ENCODE peak calls at places on chromosomes 12 and 14, in eight cellular contexts. V is SW480, R is stromal cell of bone marrow, X is H7, Q is retinal pigment epithelial cell, Y is NT2/D1, W is NCI-H82, I is Daoy. O is an unnamed sample.

GRCh38 chr14:50943943-50944646 is at the start of gene PYGL:
- DNase-seq in W (peak), I (peak), X (peak), V (peak), Q (no peak), Y (no peak), R (peak), O (peak)

GRCh38 chr12:92234533-92234932 is 88.9 kb upstream of the BTG1 start:
- DNase-seq in Y (no peak), Q (no peak), I (no peak), X (no peak), V (no peak), R (no peak), W (no peak), O (no peak)

GRCh38 chr12:108253540-108253939 is 85.6 kb downstream of the CMKLR1 start:
- DNase-seq in Y (peak), I (no peak), X (no peak), R (no peak), W (peak), Q (no peak), V (no peak), O (no peak)

GRCh38 chr12:109539508-109539907 is 33.8 kb downstream of the MMAB start:
- DNase-seq in V (no peak), W (no peak), Y (no peak), Q (no peak), R (peak), X (no peak), I (peak), O (no peak)

GRCh38 chr12:78795934-78796445 is 68.6 kb upstream of the SYT1 start:
- DNase-seq in Q (no peak), V (no peak), I (no peak), Y (no peak), W (no peak), X (no peak), R (no peak), O (peak)

GRCh38 chr14:90726656-90727055 is 89.6 kb downstream of the TTC7B start:
- DNase-seq in I (no peak), Y (peak), R (peak), V (peak), W (no peak), Q (peak), X (peak), O (peak)

GRCh38 chr12:913919-914718 is 35.4 kb downstream of the RAD52 start:
- DNase-seq in X (no peak), V (no peak), Y (no peak), Q (peak), I (peak), W (no peak), R (peak), O (peak)

GRCh38 chr14:53109028-53109687 is 44.0 kb downstream of the DDHD1 start:
- DNase-seq in W (no peak), V (no peak), Q (no peak), Y (no peak), R (peak), I (peak), X (no peak), O (no peak)

GRCh38 chr12:116582610-116583009 is 23.4 kb downstream of the MAP1LC3B2 start:
- DNase-seq in W (no peak), X (no peak), I (peak), V (no peak), Q (no peak), R (peak), Y (no peak), O (no peak)

GRCh38 chr12:110269622-110270124 is 11.4 kb upstream of the ATP2A2 start:
- DNase-seq in Y (peak), Q (peak), R (no peak), W (peak), I (peak), X (no peak), V (peak), O (peak)

GRCh38 chr14:98182385-98183055 is 1089.5 kb downstream of the BCL11B start:
- DNase-seq in Q (peak), V (peak), R (peak), Y (no peak), I (peak), W (no peak), X (no peak), O (peak)

GRCh38 chr14:85439696-85440328 is 90.1 kb upstream of the FLRT2 start:
- DNase-seq in X (no peak), Q (peak), R (no peak), W (no peak), V (no peak), I (peak), Y (no peak), O (peak)

GRCh38 chr14:83863042-83863441 is 1666.9 kb upstream of the FLRT2 start:
- DNase-seq in W (peak), X (peak), I (no peak), Q (no peak), Y (no peak), V (no peak), R (no peak), O (no peak)

GRCh38 chr12:132327351-132328171 is 1.8 kb downstream of the GALNT9 start:
- DNase-seq in Y (no peak), R (peak), Q (peak), V (peak), W (no peak), I (peak), X (peak), O (peak)

GRCh38 chr12:93883436-93884154 is 206.4 kb downstream of the CRADD start:
- DNase-seq in Q (no peak), X (no peak), R (peak), W (no peak), Y (no peak), I (peak), V (no peak), O (no peak)

GRCh38 chr12:118418385-118419057 is 42.2 kb downstream of the SUDS3 start:
- DNase-seq in Y (no peak), W (no peak), R (peak), Q (no peak), V (no peak), X (no peak), I (peak), O (peak)

O was measured in foreskin keratinocyte.